ENCODE peak calls at places on chromosomes 1 and 21, in four cellular contexts. Q is A549, J is prostate gland, D is WTC11. O is an unnamed sample.

GRCh38 chr1:57017717-57018116 is 51.9 kb upstream of the C8B start:
- DNase-seq in D (peak; percentile 59), J (no peak), Q (peak; percentile 2), O (peak; percentile 68)

GRCh38 chr1:201085902-201086735 is 26.1 kb downstream of the CACNA1S start:
- DNase-seq in J (peak; percentile 43), D (peak; percentile 76), Q (peak; percentile 61), O (peak; percentile 82)

GRCh38 chr1:76239470-76239918 is 164.9 kb downstream of the ST6GALNAC3 start:
- DNase-seq in J (no peak), Q (peak; percentile 3), D (no peak), O (peak; percentile 36)

GRCh38 chr1:86502721-86503430 is 34.1 kb downstream of the CLCA1 start:
- DNase-seq in Q (no peak), D (peak; percentile 68), J (peak; percentile 60), O (peak; percentile 94)

GRCh38 chr1:228280106-228280901 is 72.5 kb downstream of the OBSCN start:
- DNase-seq in Q (no peak), D (peak; percentile 5), J (no peak), O (no peak)

GRCh38 chr1:44664730-44665370 is 9.4 kb downstream of the TMEM53 start:
- DNase-seq in Q (no peak), D (no peak), J (no peak), O (no peak)

GRCh38 chr1:219381396-219381795 is 207.7 kb downstream of the LYPLAL1 start:
- DNase-seq in J (no peak), D (no peak), Q (no peak), O (no peak)

GRCh38 chr1:31653761-31654160 is 9.1 kb upstream of the PEF1 start:
- DNase-seq in Q (no peak), J (no peak), D (no peak), O (no peak)

GRCh38 chr1:147162093-147162492 is 10.2 kb downstream of the PRKAB2 start:
- DNase-seq in Q (no peak), D (no peak), J (no peak), O (no peak)

GRCh38 chr1:204323887-204324286 is 35.8 kb downstream of the PLEKHA6 start:
- DNase-seq in D (no peak), J (no peak), Q (peak; percentile 45), O (no peak)

GRCh38 chr1:94884101-94884875 is 42.6 kb downstream of the CNN3 start:
- DNase-seq in J (peak; percentile 65), Q (no peak), D (peak; percentile 71), O (peak; percentile 87)

GRCh38 chr1:35925741-35926140 is 5.2 kb upstream of the AGO3 start:
- DNase-seq in D (no peak), J (no peak), Q (no peak), O (no peak)

GRCh38 chr21:46091631-46092025 is 6.3 kb upstream of the COL6A2 start:
- DNase-seq in D (no peak), Q (no peak), J (no peak), O (no peak)

GRCh38 chr21:46091118-46091517 is 6.8 kb upstream of the COL6A2 start:
- DNase-seq in D (no peak), Q (no peak), J (no peak), O (no peak)

GRCh38 chr21:46092811-46093667 is 4.9 kb upstream of the COL6A2 start:
- DNase-seq in Q (no peak), D (no peak), J (no peak), O (no peak)

GRCh38 chr21:46093668-46094400 is 4.1 kb upstream of the COL6A2 start:
- DNase-seq in Q (no peak), J (peak; percentile 2), D (peak; percentile 18), O (no peak)

GRCh38 chr21:46092026-46092764 is 5.7 kb upstream of the COL6A2 start:
- DNase-seq in D (no peak), J (no peak), Q (no peak), O (no peak)
- TF ChIP-seq CTCF in D (no peak), J (no peak), Q (no peak), O (no peak)

DNA sequence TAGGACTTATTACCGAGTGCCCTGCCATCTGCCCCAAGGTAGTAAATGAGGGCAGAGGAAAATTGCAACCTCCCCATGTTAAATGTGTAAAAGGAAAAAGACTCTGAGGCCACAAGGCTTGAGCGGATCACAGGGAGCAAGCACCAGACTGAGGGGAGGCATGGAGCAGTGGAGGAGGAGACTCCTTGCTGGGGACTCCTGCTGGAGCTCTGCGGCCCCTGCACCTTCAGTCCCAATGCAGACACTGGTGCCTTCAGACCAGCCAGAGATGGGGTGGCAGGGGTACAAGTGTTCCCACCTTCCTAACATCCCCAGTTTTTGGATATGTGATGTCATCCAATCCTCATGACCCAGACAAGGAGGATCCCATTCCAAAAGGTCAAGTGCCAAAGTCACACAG is 128.4 kb upstream of the NGF start:
- DNase-seq in Q (no peak), D (peak; percentile 24), J (no peak), O (peak; percentile 47)
- TF ChIP-seq CTCF in Q (no peak), D (no peak), J (no peak), O (no peak)

GRCh38 chr1:229625893-229626831 is at the start of the genes TAF5L and URB2:
- DNase-seq in Q (peak; percentile 92), J (peak; percentile 83), D (peak; percentile 84), O (peak; percentile 93)
- TF ChIP-seq CTCF in Q (no peak), J (peak; percentile 9), D (no peak), O (no peak)

DNA sequence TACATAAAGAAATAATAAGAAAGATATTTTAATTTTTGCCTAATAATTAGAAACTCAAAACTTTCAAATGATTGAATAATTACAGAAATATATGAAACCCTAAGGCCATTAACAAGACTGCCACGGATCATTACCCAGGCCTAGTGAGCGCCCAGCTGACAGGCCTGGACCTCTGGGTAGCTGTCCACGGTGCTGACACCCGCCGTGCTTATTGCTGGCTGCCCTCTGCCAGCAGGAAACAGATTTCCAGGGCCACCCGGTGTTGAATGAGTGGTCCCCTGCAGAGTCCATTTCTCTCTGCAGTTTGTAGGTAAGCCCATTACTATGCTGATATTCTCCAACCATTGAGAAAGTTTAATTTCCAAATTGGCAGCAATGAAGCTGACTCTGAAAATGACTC is 254.4 kb upstream of the GJB5 start:
- DNase-seq in D (peak; percentile 76), J (no peak), Q (no peak), O (peak; percentile 74)
- TF ChIP-seq CTCF in D (no peak), J (no peak), Q (no peak), O (no peak)

O was measured in GM23338.